ENCODE peak calls at places on chromosomes 6 and 20, in four cellular contexts. W, R, A and Y are unnamed samples.

GRCh38 chr6:20056350-20056992 is 155.8 kb downstream of the MBOAT1 start:
- DNase-seq in W (peak; percentile 70), R (peak; percentile 34), A (no peak), Y (peak; percentile 20)

GRCh38 chr20:44600301-44600700 is 17.9 kb downstream of the PKIG start:
- DNase-seq in W (no peak), R (no peak), A (no peak), Y (no peak)

GRCh38 chr20:13085275-13085674 is 76.5 kb downstream of the SPTLC3 start:
- DNase-seq in W (peak; percentile 16), R (no peak), A (no peak), Y (no peak)

GRCh38 chr6:45609141-45609638 is 231.5 kb upstream of the SUPT3H start:
- DNase-seq in W (peak; percentile 96), R (peak; percentile 92), A (no peak), Y (no peak)

GRCh38 chr20:38748863-38749153 is 548 bp downstream of the ACTR5 start:
- DNase-seq in W (no peak), R (no peak), A (no peak), Y (no peak)

GRCh38 chr6:36247691-36248090 is 22.2 kb upstream of the PNPLA1 start:
- DNase-seq in W (no peak), R (peak; percentile 13), A (no peak), Y (no peak)

GRCh38 chr6:140052757-140053729 is 678.6 kb upstream of the CITED2 start:
- DNase-seq in W (peak; percentile 55), R (peak; percentile 51), A (peak; percentile 49), Y (no peak)

GRCh38 chr6:98946877-98947410 is 802 bp downstream of the FBXL4 start:
- DNase-seq in W (peak; percentile 30), R (no peak), A (no peak), Y (no peak)

GRCh38 chr20:47605673-47606413 is 104.2 kb downstream of the NCOA3 start:
- DNase-seq in W (no peak), R (no peak), A (no peak), Y (no peak)

GRCh38 chr20:54668271-54669053 is 193.1 kb downstream of the DOK5 start:
- DNase-seq in W (peak; percentile 12), R (no peak), A (peak; percentile 77), Y (no peak)

GRCh38 chr6:2124260-2124709 is 121.1 kb downstream of the GMDS start:
- DNase-seq in W (peak; percentile 80), R (no peak), A (no peak), Y (no peak)

GRCh38 chr6:16103708-16104107 is 25.2 kb upstream of the MYLIP start:
- DNase-seq in W (no peak), R (no peak), A (no peak), Y (no peak)

GRCh38 chr6:166514196-166514595 is 72.3 kb downstream of the RAMACL start:
- DNase-seq in W (no peak), R (no peak), A (peak; percentile 68), Y (no peak)

GRCh38 chr6:112128208-112128607 is 40.8 kb downstream of the FAM229B start:
- DNase-seq in W (no peak), R (no peak), A (no peak), Y (no peak)

GRCh38 chr6:143074101-143074500 is 13.4 kb downstream of the AIG1 start:
- DNase-seq in W (no peak), R (no peak), A (no peak), Y (no peak)

GRCh38 chr6:42774201-42774600 is 7.7 kb upstream of the BICRAL start:
- DNase-seq in W (no peak), R (no peak), A (no peak), Y (no peak)

GRCh38 chr6:41268478-41268877 is 18.0 kb downstream of the TREM1 start:
- DNase-seq in W (no peak), R (no peak), A (no peak), Y (no peak)

GRCh38 chr20:44264287-44264686 is 17.2 kb downstream of the GDAP1L1 start:
- DNase-seq in W (no peak), R (no peak), A (peak; percentile 87), Y (no peak)

GRCh38 chr6:157615411-157615763 is 207.7 kb upstream of the SNX9 start:
- DNase-seq in W (peak; percentile 37), R (no peak), A (no peak), Y (no peak)
- TF ChIP-seq CTCF in W (no peak), R (peak; percentile 22), A (peak; percentile 48), Y (peak; percentile 23)

DNA sequence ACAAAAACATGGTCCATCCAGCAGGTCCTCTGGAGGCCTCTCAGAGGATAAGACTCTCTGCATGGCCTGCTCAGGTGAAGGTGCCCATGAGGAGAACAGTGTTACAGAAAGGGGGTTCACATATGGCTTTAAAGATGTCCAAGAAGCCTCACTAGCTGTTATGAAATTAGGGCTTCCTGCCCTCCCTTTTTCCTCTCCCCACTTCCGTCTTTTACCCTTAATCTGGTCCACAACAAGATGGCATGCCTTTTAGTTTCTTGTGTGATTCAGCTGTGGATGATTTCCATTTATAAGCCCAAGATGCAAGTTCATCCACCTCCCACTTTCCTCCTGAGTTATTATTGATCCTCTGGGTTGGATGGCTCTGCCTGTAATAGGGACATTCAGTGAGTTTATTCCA is 14.0 kb downstream of the GCNT2 start:
- DNase-seq in W (no peak), R (no peak), A (no peak), Y (no peak)
- H3K4me3 ChIP-seq in W (no peak overlapping the region), R (no peak overlapping the region), A (no peak overlapping the region), Y (no peak overlapping the region)

GRCh38 chr6:78157606-78158005 is 504.8 kb downstream of the MEI4 start:
- DNase-seq in W (no peak), R (no peak), A (no peak), Y (no peak)
- TF ChIP-seq CTCF in W (no peak), R (no peak), A (peak; percentile 66), Y (peak; percentile 31)

GRCh38 chr20:6051505-6051904 is 2.4 kb downstream of the LRRN4 start:
- DNase-seq in W (peak; percentile 23), R (peak; percentile 40), A (no peak), Y (no peak)
- H3K4me3 ChIP-seq in W (peak overlapping the region; percentile 45), R (peak overlapping the region; percentile 45), A (peak overlapping the region; percentile 80), Y (no peak overlapping the region)